ENCODE peak calls at places on chromosomes 11 and 22, in six cellular contexts. D, H, F, Z, I and M are unnamed samples.

GRCh38 chr11:46308632-46309419 is 31.4 kb downstream of the CREB3L1 start:
- DNase-seq in F (peak), Z (peak), I (no peak), D (peak), H (peak), M (no peak)

GRCh38 chr11:12125609-12126149 is 15.3 kb downstream of the MICAL2 start:
- DNase-seq in D (no peak), Z (peak), F (no peak), H (no peak), I (no peak), M (no peak)

GRCh38 chr22:33654173-33654890 is 265.9 kb downstream of the LARGE1 start:
- DNase-seq in F (no peak), Z (no peak), I (no peak), D (peak), H (peak), M (no peak)

GRCh38 chr11:803770-804598 is 1.0 kb downstream of the PIDD1 start:
- DNase-seq in F (no peak), I (no peak), D (peak), H (no peak), Z (peak), M (no peak)

GRCh38 chr11:8222820-8223512 is 40.7 kb downstream of the LMO1 start:
- DNase-seq in D (peak), I (no peak), H (peak), F (no peak), Z (no peak), M (no peak)

GRCh38 chr11:12248330-12248729 is 129.0 kb upstream of the PARVA start:
- DNase-seq in D (peak), I (no peak), H (peak), Z (peak), F (peak), M (no peak)

GRCh38 chr11:128685383-128686044 is 8.4 kb upstream of the FLI1 start:
- DNase-seq in Z (no peak), F (no peak), I (no peak), D (no peak), H (no peak), M (no peak)

GRCh38 chr11:30697032-30697431 is 110.9 kb upstream of the MPPED2 start:
- DNase-seq in Z (no peak), H (no peak), F (no peak), D (no peak), I (no peak), M (no peak)

GRCh38 chr22:46056169-46057041 is 79.4 kb upstream of the WNT7B start:
- DNase-seq in Z (no peak), D (peak), H (peak), F (no peak), I (no peak), M (no peak)

GRCh38 chr22:38077595-38077994 is 6.4 kb downstream of the SLC16A8 start:
- DNase-seq in D (no peak), I (no peak), Z (no peak), H (no peak), F (no peak), M (no peak)

GRCh38 chr22:44738347-44738715 is 14.0 kb upstream of the ARHGAP8 start:
- DNase-seq in Z (peak), H (peak), F (peak), I (no peak), D (peak), M (no peak)

DNA sequence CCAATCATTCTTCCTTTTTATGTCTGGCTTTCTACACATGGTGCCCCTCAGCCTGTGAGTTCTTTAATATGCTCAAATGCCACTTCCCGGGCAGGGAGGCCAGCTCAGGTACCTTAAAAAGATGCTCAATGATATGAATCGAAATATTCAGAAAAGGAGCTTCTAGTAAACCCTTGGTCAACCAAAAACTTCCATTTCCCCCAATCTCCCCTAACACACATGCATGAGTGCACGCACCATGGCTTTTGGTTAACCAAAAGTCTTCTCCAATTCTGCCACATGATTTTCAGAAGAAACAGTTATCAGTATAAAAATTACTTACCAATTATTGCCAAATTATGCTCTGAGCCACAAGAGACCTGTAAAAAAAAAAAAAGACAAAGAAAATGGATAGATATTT is 135.0 kb downstream of the SERGEF start:
- DNase-seq in H (no peak), F (no peak), I (no peak), Z (no peak), D (no peak), M (no peak)
- TF ChIP-seq CTCF in H (no peak), F (no peak), I (no peak), Z (no peak), D (no peak), M (no peak)

GRCh38 chr22:43343262-43343988 is at the start of gene SCUBE1:
- DNase-seq in D (peak), Z (peak), I (no peak), H (peak), F (peak), M (no peak)
- H3K4me3 ChIP-seq in D (no peak), Z (no peak), I (no peak), H (peak), F (no peak), M (no peak)

GRCh38 chr22:50456466-50457234 is 18.2 kb downstream of the SBF1 start:
- DNase-seq in I (no peak), H (no peak), Z (no peak), D (peak), F (no peak), M (no peak)
- TF ChIP-seq CTCF in I (peak), H (no peak), Z (no peak), D (peak), F (peak), M (peak)

GRCh38 chr11:62538470-62539237 is 8.0 kb downstream of the AHNAK start:
- DNase-seq in D (no peak), Z (no peak), H (no peak), I (no peak), F (no peak), M (no peak)
- H3K4me3 ChIP-seq in D (no peak), Z (no peak), H (peak), I (no peak), F (peak), M (peak)

GRCh38 chr11:134047586-134047999 is 21.3 kb upstream of the JAM3 start:
- DNase-seq in I (no peak), H (peak), F (peak), D (no peak), Z (no peak), M (no peak)

GRCh38 chr11:134048028-134048427 is 20.8 kb upstream of the JAM3 start:
- DNase-seq in I (no peak), H (no peak), F (no peak), D (no peak), Z (no peak), M (no peak)

GRCh38 chr11:134044514-134045284 is 24.2 kb upstream of the JAM3 start:
- DNase-seq in F (no peak), I (no peak), Z (no peak), D (no peak), H (no peak), M (no peak)

GRCh38 chr11:134046681-134047449 is 22.0 kb upstream of the JAM3 start:
- DNase-seq in Z (no peak), I (no peak), F (no peak), H (no peak), D (no peak), M (no peak)

DNA sequence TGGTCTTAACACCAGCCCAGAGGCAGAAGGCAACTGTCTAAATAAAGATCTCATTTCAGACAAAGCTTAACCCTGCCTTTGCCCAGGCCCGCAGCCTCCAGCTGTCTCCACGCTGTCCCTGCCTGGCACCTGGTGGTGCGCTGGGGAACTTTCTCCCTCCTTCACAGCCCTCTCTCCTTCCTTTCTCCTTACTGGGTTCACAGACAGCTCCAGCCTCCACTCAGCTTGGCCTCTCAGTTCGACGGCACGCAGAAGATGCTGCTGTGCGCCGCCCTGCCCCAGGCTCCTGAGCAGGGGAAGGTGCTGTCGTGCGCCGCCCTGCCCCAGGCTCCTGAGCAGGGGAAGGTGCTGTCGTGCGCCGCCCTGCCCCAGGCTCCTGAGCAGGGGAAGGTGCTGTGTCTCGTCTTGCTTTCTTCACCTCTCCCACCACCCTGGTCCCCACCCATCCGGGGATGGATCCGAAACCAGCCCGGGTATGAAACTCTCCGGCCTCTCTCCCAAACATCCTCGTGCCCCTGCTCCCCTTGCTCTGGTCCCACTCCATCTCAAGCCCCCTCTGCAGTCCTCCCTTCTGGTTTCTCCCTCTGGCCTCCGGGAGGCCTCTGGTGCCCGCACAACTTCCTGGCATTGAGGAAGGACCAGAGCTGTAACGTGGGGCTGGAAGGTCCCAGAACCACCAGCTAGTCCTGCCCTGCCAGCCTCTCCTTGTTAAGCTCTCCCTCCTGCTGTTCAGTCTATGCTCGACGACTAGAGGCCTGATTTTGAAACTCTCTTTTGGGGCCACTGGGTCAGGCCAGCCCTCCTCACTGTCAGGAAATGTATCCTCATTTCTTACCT is 22.9 kb upstream of the JAM3 start:
- DNase-seq in H (no peak), Z (no peak), I (no peak), F (peak), D (peak), M (no peak)
- TF ChIP-seq CTCF in H (peak), Z (peak), I (peak), F (peak), D (peak), M (peak)

GRCh38 chr11:84721561-84721961 is 905.6 kb downstream of the DLG2 start:
- DNase-seq in D (peak), Z (no peak), F (no peak), I (no peak), H (no peak), M (no peak)

GRCh38 chr11:84722583-84723108 is 904.5 kb downstream of the DLG2 start:
- DNase-seq in H (no peak), F (no peak), D (peak), I (no peak), Z (no peak), M (no peak)

GRCh38 chr11:84719935-84720577 is 907.1 kb downstream of the DLG2 start:
- DNase-seq in F (no peak), Z (no peak), I (no peak), H (peak), D (peak), M (no peak)

GRCh38 chr11:84720706-84721402 is 906.3 kb downstream of the DLG2 start:
- DNase-seq in F (peak), H (peak), D (peak), I (no peak), Z (no peak), M (no peak)
- H3K4me3 ChIP-seq in F (peak), H (peak), D (peak), I (peak), Z (no peak), M (peak)

GRCh38 chr11:94184861-94185260 is 56.2 kb downstream of the PANX1 start:
- DNase-seq in H (no peak), Z (no peak), I (no peak), F (no peak), D (no peak), M (no peak)

GRCh38 chr11:94184362-94184761 is 55.7 kb downstream of the PANX1 start:
- DNase-seq in H (no peak), I (no peak), F (no peak), Z (no peak), D (no peak), M (no peak)

GRCh38 chr11:94183251-94183885 is 54.7 kb downstream of the PANX1 start:
- DNase-seq in D (no peak), H (no peak), I (no peak), F (no peak), Z (no peak), M (no peak)

GRCh38 chr11:94185387-94186084 is 56.9 kb downstream of the PANX1 start:
- DNase-seq in H (no peak), Z (no peak), D (no peak), F (peak), I (no peak), M (no peak)

GRCh38 chr11:94183886-94184264 is 55.2 kb downstream of the PANX1 start:
- DNase-seq in D (peak), H (peak), F (peak), Z (peak), I (peak), M (no peak)
- TF ChIP-seq CTCF in D (peak), H (peak), F (peak), Z (peak), I (peak), M (peak)

GRCh38 chr11:132944557-132944920 is 587.8 kb downstream of the OPCML start:
- DNase-seq in F (no peak), H (no peak), I (no peak), Z (no peak), D (peak), M (no peak)
- H3K4me3 ChIP-seq in F (no peak), H (no peak), I (no peak), Z (no peak), D (peak), M (no peak)

GRCh38 chr11:29282088-29282487 is 734.7 kb downstream of the KCNA4 start:
- DNase-seq in D (no peak), I (peak), Z (peak), H (no peak), F (peak), M (peak)
- TF ChIP-seq CTCF in D (no peak), I (no peak), Z (no peak), H (no peak), F (no peak), M (no peak)

DNA sequence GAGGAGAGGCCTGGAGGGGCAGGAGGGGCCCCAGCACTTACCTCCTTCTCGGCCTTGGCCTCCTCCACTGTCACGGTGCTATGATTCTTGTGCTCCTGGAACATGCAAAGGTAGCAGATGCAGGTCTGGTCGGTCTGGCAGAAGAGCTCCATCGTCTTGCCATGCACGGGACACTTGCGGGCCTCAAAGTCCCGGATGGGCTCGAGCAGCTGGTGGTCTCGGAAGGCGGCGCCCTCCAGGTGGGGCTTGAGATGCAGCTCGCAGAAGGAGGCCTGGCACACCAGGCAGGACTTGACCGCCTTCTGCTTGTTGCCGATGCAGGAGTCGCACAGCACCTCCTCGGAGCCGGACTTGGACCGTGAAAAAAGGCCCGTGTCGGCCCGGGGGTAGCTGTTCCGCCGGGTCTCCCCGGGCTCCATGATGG is 714 bp downstream of the TRIM29 start:
- DNase-seq in H (peak), F (no peak), I (no peak), Z (no peak), D (peak), M (no peak)
- H3K4me3 ChIP-seq in H (no peak), F (no peak), I (no peak), Z (peak), D (no peak), M (no peak)